ENCODE peak calls at places on chromosomes 13 and 19, in five cellular contexts. One of them, this sample, is unnamed.

GRCh38 chr13:19587635-19588300 is 26.4 kb upstream of the TPTE2 start:
- DNase-seq in aorta: no peak
- DNase-seq in choroid plexus epithelial cell: peak
- DNase-seq in fibroblast of lung: peak
- DNase-seq in brain microvascular endothelial cell: peak
- DNase-seq in this sample: no peak

GRCh38 chr13:100349594-100349993 is 239.0 kb downstream of the GGACT start:
- DNase-seq in aorta: no peak
- DNase-seq in choroid plexus epithelial cell: no peak
- DNase-seq in fibroblast of lung: no peak
- DNase-seq in brain microvascular endothelial cell: no peak
- DNase-seq in this sample: no peak

GRCh38 chr13:45441633-45442032 is 23.1 kb upstream of the COG3 start:
- DNase-seq in aorta: no peak
- DNase-seq in choroid plexus epithelial cell: peak
- DNase-seq in fibroblast of lung: peak
- DNase-seq in brain microvascular endothelial cell: peak
- DNase-seq in this sample: no peak

GRCh38 chr13:84088996-84089395 is 206.7 kb upstream of the SLITRK1 start:
- DNase-seq in aorta: no peak
- DNase-seq in choroid plexus epithelial cell: no peak
- DNase-seq in fibroblast of lung: no peak
- DNase-seq in brain microvascular endothelial cell: no peak
- DNase-seq in this sample: no peak

GRCh38 chr19:28541602-28542393 is 671.2 kb downstream of the UQCRFS1 start:
- DNase-seq in aorta: no peak
- DNase-seq in choroid plexus epithelial cell: no peak
- DNase-seq in fibroblast of lung: no peak
- DNase-seq in brain microvascular endothelial cell: no peak
- DNase-seq in this sample: no peak

GRCh38 chr13:112981361-112981905 is 12.4 kb downstream of the MCF2L start:
- DNase-seq in aorta: no peak
- DNase-seq in choroid plexus epithelial cell: no peak
- DNase-seq in fibroblast of lung: no peak
- DNase-seq in brain microvascular endothelial cell: no peak
- DNase-seq in this sample: no peak

GRCh38 chr13:83980322-83980721 is 98.0 kb upstream of the SLITRK1 start:
- DNase-seq in aorta: no peak
- DNase-seq in choroid plexus epithelial cell: no peak
- DNase-seq in fibroblast of lung: no peak
- DNase-seq in brain microvascular endothelial cell: no peak
- DNase-seq in this sample: peak

GRCh38 chr19:30340724-30341595 is 31.2 kb upstream of the ZNF536 start:
- DNase-seq in aorta: no peak
- DNase-seq in choroid plexus epithelial cell: no peak
- DNase-seq in fibroblast of lung: no peak
- DNase-seq in brain microvascular endothelial cell: no peak
- DNase-seq in this sample: no peak

GRCh38 chr13:95298971-95299627 is 2.2 kb downstream of the ABCC4 start:
- DNase-seq in aorta: no peak
- DNase-seq in choroid plexus epithelial cell: peak
- DNase-seq in fibroblast of lung: peak
- DNase-seq in brain microvascular endothelial cell: peak
- DNase-seq in this sample: peak

GRCh38 chr19:55454787-55455243 is 6.6 kb downstream of the ISOC2 start:
- DNase-seq in aorta: no peak
- DNase-seq in choroid plexus epithelial cell: peak
- DNase-seq in fibroblast of lung: no peak
- DNase-seq in brain microvascular endothelial cell: no peak
- DNase-seq in this sample: no peak

GRCh38 chr13:112702341-112702982 is 12.6 kb downstream of the ATP11A start:
- DNase-seq in aorta: peak
- DNase-seq in choroid plexus epithelial cell: no peak
- DNase-seq in fibroblast of lung: no peak
- DNase-seq in brain microvascular endothelial cell: no peak
- DNase-seq in this sample: no peak

GRCh38 chr19:2240881-2241760 is 4.5 kb downstream of the SF3A2 start:
- DNase-seq in aorta: no peak
- DNase-seq in choroid plexus epithelial cell: no peak
- DNase-seq in fibroblast of lung: no peak
- DNase-seq in brain microvascular endothelial cell: no peak
- DNase-seq in this sample: no peak
- H3K4me3 ChIP-seq in aorta: no peak
- H3K4me3 ChIP-seq in choroid plexus epithelial cell: no peak
- H3K4me3 ChIP-seq in fibroblast of lung: peak
- H3K4me3 ChIP-seq in brain microvascular endothelial cell: peak
- H3K4me3 ChIP-seq in this sample: no peak

DNA sequence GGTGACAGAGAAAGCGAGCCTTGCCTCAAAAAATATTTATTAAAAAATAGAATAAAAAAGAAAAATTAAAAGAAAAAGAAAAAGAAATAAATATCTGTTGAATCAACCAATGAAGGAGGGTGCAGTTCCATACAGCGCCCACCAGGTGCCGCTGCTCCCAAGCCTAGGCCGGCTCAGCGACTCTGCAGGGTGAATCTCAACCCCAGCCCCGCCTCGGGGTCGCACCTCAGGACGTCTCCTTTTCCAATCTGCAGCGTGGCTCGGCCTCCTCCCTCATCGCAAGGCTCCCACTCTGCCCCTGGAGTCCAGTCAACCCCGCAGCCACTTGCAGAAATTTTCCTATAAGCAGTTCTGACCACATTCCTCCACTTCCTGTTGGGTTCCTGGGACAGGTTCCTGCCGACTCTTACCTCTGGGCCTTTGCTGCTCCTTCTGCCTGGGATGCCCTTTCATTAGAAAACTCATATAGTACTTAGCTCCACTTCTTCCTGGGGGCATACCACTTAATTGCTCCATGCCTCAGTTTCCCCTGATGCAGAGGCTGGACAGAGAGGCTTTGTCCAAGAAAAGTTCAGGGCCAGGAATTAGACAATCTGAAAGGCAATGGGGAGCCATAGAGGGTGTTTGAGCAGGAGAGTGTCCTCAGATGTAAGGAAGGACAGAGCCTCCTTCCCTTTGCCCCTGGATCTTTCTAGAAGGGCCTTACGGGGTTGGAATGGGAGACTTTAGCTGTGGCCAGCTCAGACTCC is 24.3 kb downstream of the NFILZ start:
- DNase-seq in aorta: peak
- DNase-seq in choroid plexus epithelial cell: peak
- DNase-seq in fibroblast of lung: peak
- DNase-seq in brain microvascular endothelial cell: no peak
- DNase-seq in this sample: no peak
- H3K4me3 ChIP-seq in aorta: no peak
- H3K4me3 ChIP-seq in choroid plexus epithelial cell: no peak
- H3K4me3 ChIP-seq in fibroblast of lung: no peak
- H3K4me3 ChIP-seq in brain microvascular endothelial cell: no peak
- H3K4me3 ChIP-seq in this sample: no peak

GRCh38 chr19:48796468-48797083 is 14.3 kb downstream of the BCAT2 start:
- DNase-seq in aorta: no peak
- DNase-seq in choroid plexus epithelial cell: no peak
- DNase-seq in fibroblast of lung: no peak
- DNase-seq in brain microvascular endothelial cell: no peak
- DNase-seq in this sample: no peak
- H3K4me3 ChIP-seq in aorta: no peak
- H3K4me3 ChIP-seq in choroid plexus epithelial cell: no peak
- H3K4me3 ChIP-seq in fibroblast of lung: no peak
- H3K4me3 ChIP-seq in brain microvascular endothelial cell: no peak
- H3K4me3 ChIP-seq in this sample: no peak

GRCh38 chr13:97264663-97265062 is 42.5 kb downstream of the MBNL2 start:
- DNase-seq in aorta: no peak
- DNase-seq in choroid plexus epithelial cell: no peak
- DNase-seq in fibroblast of lung: no peak
- DNase-seq in brain microvascular endothelial cell: no peak
- DNase-seq in this sample: no peak

GRCh38 chr13:97266328-97266727 is 44.2 kb downstream of the MBNL2 start:
- DNase-seq in aorta: no peak
- DNase-seq in choroid plexus epithelial cell: no peak
- DNase-seq in fibroblast of lung: peak
- DNase-seq in brain microvascular endothelial cell: no peak
- DNase-seq in this sample: no peak

GRCh38 chr13:97267418-97268059 is 45.4 kb downstream of the MBNL2 start:
- DNase-seq in aorta: no peak
- DNase-seq in choroid plexus epithelial cell: no peak
- DNase-seq in fibroblast of lung: peak
- DNase-seq in brain microvascular endothelial cell: no peak
- DNase-seq in this sample: no peak

GRCh38 chr13:97268772-97269171 is 46.6 kb downstream of the MBNL2 start:
- DNase-seq in aorta: no peak
- DNase-seq in choroid plexus epithelial cell: no peak
- DNase-seq in fibroblast of lung: no peak
- DNase-seq in brain microvascular endothelial cell: no peak
- DNase-seq in this sample: no peak

DNA sequence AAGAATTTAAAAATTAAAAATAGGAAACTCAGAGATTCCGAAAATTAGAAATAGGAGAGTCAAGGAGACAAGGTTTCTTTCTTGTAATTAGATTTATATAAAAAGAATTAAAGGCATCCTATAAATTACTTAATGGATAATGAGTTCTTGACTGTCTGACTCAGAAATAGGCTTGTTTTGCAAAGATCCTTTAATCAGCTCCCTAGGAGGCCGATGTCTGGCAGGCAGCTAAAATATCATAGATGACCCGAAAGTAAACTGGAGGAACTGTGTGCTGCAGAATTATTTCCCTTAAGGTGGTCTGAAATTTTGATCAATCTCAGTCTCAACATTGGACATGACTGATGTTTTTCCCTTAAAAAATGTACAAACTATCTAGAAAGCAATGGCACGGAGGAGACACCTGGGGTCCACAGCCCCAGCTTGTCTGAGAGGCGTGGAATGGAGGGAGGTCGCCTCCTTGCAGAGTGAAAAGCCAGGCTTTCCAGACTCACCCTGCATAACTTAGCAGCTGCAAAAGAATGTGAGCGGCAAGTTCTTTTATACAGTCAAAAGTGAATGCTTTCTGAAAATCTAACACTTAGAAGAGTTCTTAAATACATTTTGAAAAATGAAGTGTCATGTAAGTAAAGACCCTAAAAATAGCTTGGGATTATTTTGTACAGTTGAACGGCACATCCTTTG is 44.7 kb downstream of the MBNL2 start:
- DNase-seq in aorta: no peak
- DNase-seq in choroid plexus epithelial cell: peak
- DNase-seq in fibroblast of lung: peak
- DNase-seq in brain microvascular endothelial cell: peak
- DNase-seq in this sample: no peak
- H3K4me3 ChIP-seq in aorta: no peak
- H3K4me3 ChIP-seq in choroid plexus epithelial cell: peak
- H3K4me3 ChIP-seq in fibroblast of lung: no peak
- H3K4me3 ChIP-seq in brain microvascular endothelial cell: no peak
- H3K4me3 ChIP-seq in this sample: no peak

DNA sequence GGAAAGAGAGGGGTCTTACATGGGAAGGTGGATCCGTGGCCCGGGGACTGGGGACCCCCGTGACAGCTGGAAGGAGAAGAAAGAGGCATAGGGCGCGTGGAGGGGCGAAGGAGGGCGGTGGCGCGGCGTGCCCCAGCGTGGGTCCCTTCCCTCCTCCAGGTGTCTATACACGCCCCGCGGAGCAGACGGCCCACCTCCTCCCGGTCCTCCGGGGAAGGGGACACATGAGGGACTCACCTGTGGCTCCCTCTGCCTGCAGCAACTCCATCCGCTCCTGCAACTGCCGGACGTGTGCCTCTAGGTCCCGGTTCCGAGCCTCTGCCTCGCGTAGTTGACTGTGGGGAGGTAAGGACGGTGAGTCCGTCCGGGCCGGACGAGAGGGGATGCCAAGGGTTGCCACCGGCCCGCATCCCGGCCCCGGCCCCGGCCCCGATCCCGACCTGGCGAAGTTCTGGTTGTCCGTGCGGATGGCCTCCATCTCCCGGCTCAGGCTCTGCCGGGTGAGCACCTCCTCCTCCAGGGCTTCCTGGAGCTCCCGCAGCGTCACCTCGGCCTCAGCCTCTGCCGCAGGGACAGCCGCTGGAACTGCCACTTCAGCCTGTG is 2.4 kb upstream of the SIX5 start:
- DNase-seq in aorta: no peak
- DNase-seq in choroid plexus epithelial cell: no peak
- DNase-seq in fibroblast of lung: no peak
- DNase-seq in brain microvascular endothelial cell: no peak
- DNase-seq in this sample: no peak
- H3K4me3 ChIP-seq in aorta: no peak
- H3K4me3 ChIP-seq in choroid plexus epithelial cell: no peak
- H3K4me3 ChIP-seq in fibroblast of lung: no peak
- H3K4me3 ChIP-seq in brain microvascular endothelial cell: no peak
- H3K4me3 ChIP-seq in this sample: no peak

GRCh38 chr19:46131485-46132143 is 7.1 kb upstream of the IGFL3 start:
- DNase-seq in aorta: no peak
- DNase-seq in choroid plexus epithelial cell: peak
- DNase-seq in fibroblast of lung: peak
- DNase-seq in brain microvascular endothelial cell: no peak
- DNase-seq in this sample: no peak

GRCh38 chr19:46132508-46133100 is 8.1 kb upstream of the IGFL3 start:
- DNase-seq in aorta: no peak
- DNase-seq in choroid plexus epithelial cell: no peak
- DNase-seq in fibroblast of lung: no peak
- DNase-seq in brain microvascular endothelial cell: no peak
- DNase-seq in this sample: no peak

GRCh38 chr19:46133777-46134231 is 9.3 kb upstream of the IGFL3 start:
- DNase-seq in aorta: no peak
- DNase-seq in choroid plexus epithelial cell: no peak
- DNase-seq in fibroblast of lung: peak
- DNase-seq in brain microvascular endothelial cell: peak
- DNase-seq in this sample: no peak

GRCh38 chr19:46134527-46134926 is 10.0 kb upstream of the IGFL3 start:
- DNase-seq in aorta: no peak
- DNase-seq in choroid plexus epithelial cell: peak
- DNase-seq in fibroblast of lung: peak
- DNase-seq in brain microvascular endothelial cell: peak
- DNase-seq in this sample: no peak

DNA sequence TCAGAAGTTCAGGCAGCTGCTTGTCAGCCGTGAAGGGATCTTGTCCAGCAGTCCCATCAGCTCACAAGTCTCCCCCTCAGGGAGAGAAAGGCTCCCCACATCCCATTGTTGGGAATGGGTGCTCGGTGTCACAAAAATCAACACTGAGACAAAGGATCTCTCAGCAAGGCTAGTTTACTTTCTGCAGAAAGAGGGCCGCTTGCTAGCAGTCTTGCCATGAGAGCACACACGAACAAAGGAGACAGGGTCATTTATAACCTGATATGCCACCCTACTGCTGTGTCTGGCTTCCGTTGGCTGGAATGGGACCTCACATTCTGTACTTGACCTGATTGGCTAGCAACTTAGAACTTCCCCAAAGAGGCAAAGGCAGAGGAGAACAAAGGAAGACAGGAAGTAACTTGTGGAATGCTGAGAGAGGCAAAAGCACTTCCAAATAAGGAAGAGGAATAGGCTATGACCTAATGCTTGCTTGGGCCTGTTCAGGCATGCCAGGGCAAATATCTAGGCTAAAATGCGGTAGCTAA is 8.7 kb upstream of the IGFL3 start:
- DNase-seq in aorta: no peak
- DNase-seq in choroid plexus epithelial cell: peak
- DNase-seq in fibroblast of lung: peak
- DNase-seq in brain microvascular endothelial cell: peak
- DNase-seq in this sample: peak
- H3K4me3 ChIP-seq in aorta: no peak
- H3K4me3 ChIP-seq in choroid plexus epithelial cell: no peak
- H3K4me3 ChIP-seq in fibroblast of lung: no peak
- H3K4me3 ChIP-seq in brain microvascular endothelial cell: no peak
- H3K4me3 ChIP-seq in this sample: peak

GRCh38 chr13:40207110-40207478 is 459.3 kb downstream of the FOXO1 start:
- DNase-seq in aorta: no peak
- DNase-seq in choroid plexus epithelial cell: no peak
- DNase-seq in fibroblast of lung: no peak
- DNase-seq in brain microvascular endothelial cell: no peak
- DNase-seq in this sample: no peak
- H3K4me3 ChIP-seq in aorta: no peak
- H3K4me3 ChIP-seq in choroid plexus epithelial cell: no peak
- H3K4me3 ChIP-seq in fibroblast of lung: no peak
- H3K4me3 ChIP-seq in brain microvascular endothelial cell: no peak
- H3K4me3 ChIP-seq in this sample: no peak